ENCODE peak calls at places on chromosomes 1 and 21, in eight cellular contexts. X, D, T, M, H, B, U and Q are unnamed samples.

GRCh38 chr1:11333631-11334030 is 60.6 kb downstream of the UBIAD1 start:
- DNase-seq in B (no peak), H (no peak), T (no peak), M (no peak), U (no peak), D (no peak), X (no peak), Q (no peak)

GRCh38 chr1:201634261-201634660 is 95.3 kb downstream of the NAV1 start:
- DNase-seq in U (no peak), T (no peak), M (no peak), H (no peak), B (no peak), D (peak; percentile 56), X (no peak), Q (no peak)

GRCh38 chr1:208192989-208193388 is 51.2 kb downstream of the PLXNA2 start:
- DNase-seq in T (no peak), B (no peak), D (no peak), M (no peak), X (no peak), U (no peak), H (no peak), Q (no peak)

GRCh38 chr21:46038871-46039397 is 57.4 kb downstream of the COL6A1 start:
- DNase-seq in T (no peak), M (no peak), B (peak; percentile 93), X (peak; percentile 76), H (peak; percentile 29), U (peak; percentile 76), D (peak; percentile 77), Q (no peak)

GRCh38 chr1:48093696-48094518 is 96.7 kb upstream of the TRABD2B start:
- DNase-seq in M (peak; percentile 71), X (peak; percentile 39), D (peak; percentile 30), B (peak; percentile 54), T (peak; percentile 59), H (peak; percentile 91), U (no peak), Q (peak; percentile 31)

GRCh38 chr21:45504021-45504515 is 38.2 kb downstream of the SLC19A1 start:
- DNase-seq in T (no peak), H (peak; percentile 21), U (peak; percentile 56), D (no peak), B (peak; percentile 16), M (no peak), X (peak; percentile 11), Q (no peak)

GRCh38 chr1:24289937-24290595 is 29.1 kb upstream of the GRHL3 start:
- DNase-seq in B (peak; percentile 93), T (no peak), X (peak; percentile 89), D (peak; percentile 93), U (peak; percentile 95), M (no peak), H (peak; percentile 85), Q (no peak)

GRCh38 chr1:119321661-119322419 is 46.7 kb upstream of the HAO2 start:
- DNase-seq in U (no peak), X (no peak), T (no peak), M (no peak), D (no peak), H (no peak), B (no peak), Q (no peak)

GRCh38 chr1:48757363-48757762 is 19.3 kb downstream of the BEND5 start:
- DNase-seq in T (no peak), U (no peak), B (no peak), M (no peak), X (no peak), D (no peak), H (no peak), Q (no peak)

GRCh38 chr1:113805256-113805531 is 7.1 kb downstream of the RSBN1 start:
- DNase-seq in T (no peak), H (no peak), B (no peak), U (no peak), D (no peak), X (no peak), M (no peak), Q (no peak)

GRCh38 chr1:113800487-113800886 is 11.8 kb downstream of the RSBN1 start:
- DNase-seq in U (no peak), T (no peak), D (no peak), B (no peak), X (no peak), M (no peak), H (no peak), Q (no peak)

GRCh38 chr1:113805639-113806038 is 6.6 kb downstream of the RSBN1 start:
- DNase-seq in H (no peak), X (no peak), D (no peak), U (no peak), T (no peak), B (no peak), M (no peak), Q (no peak)

GRCh38 chr1:113804421-113805255 is 7.6 kb downstream of the RSBN1 start:
- DNase-seq in D (peak; percentile 42), M (no peak), B (no peak), X (no peak), T (no peak), H (no peak), U (no peak), Q (no peak)

DNA sequence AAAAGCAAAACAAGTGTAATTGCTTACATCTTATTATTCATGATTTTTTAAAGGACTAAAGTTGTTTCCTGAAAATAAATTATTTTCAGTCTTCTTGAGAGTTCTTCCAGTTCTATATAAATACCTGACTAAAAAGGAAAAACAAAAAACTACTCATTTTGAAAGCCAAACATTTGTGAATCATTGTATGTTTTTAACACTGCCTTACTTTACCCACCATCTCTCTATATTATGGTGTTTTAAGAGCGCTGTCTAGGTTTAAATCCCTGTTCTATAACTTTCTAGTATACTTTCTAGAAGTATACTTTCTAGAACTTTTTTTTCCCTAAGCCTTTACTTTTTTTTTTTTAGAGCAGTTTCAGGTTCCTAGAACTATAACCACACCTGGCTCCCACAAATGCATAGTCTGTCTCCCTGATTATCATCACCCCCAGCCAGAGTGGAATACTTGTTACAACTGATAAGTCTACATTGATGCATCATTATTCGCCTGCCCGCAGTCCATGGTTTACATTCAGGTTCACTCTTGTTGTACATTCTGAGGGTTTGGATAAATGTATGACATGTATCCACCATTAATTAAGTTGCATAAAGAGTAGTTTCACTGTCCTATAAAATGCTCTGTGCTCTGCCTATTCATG is 9.8 kb downstream of the RSBN1 start:
- DNase-seq in M (no peak), H (no peak), D (no peak), X (no peak), U (no peak), B (no peak), T (no peak), Q (no peak)
- H3K9me3 ChIP-seq in M (no peaks in the 10 kb centered on the region), H (no peaks in the 10 kb centered on the region), D (no peaks in the 10 kb centered on the region), X (no peaks in the 10 kb centered on the region), U (no peaks in the 10 kb centered on the region), B (no peaks in the 10 kb centered on the region), T (no peaks in the 10 kb centered on the region), Q (no peaks in the 10 kb centered on the region)

GRCh38 chr1:227587968-227588367 is 24.6 kb downstream of the ZNF678 start:
- DNase-seq in D (no peak), M (no peak), X (no peak), U (no peak), B (no peak), T (no peak), H (no peak), Q (no peak)
- H3K9me3 ChIP-seq in D (no peaks in the 10 kb centered on the region), M (no peaks in the 10 kb centered on the region), X (peaks cover 42% of the 10 kb centered on the region), U (peaks cover 18% of the 10 kb centered on the region), B (peaks cover 6% of the 10 kb centered on the region), T (no peaks in the 10 kb centered on the region), H (peaks cover 62% of the 10 kb centered on the region), Q (peaks cover 2% of the 10 kb centered on the region)

DNA sequence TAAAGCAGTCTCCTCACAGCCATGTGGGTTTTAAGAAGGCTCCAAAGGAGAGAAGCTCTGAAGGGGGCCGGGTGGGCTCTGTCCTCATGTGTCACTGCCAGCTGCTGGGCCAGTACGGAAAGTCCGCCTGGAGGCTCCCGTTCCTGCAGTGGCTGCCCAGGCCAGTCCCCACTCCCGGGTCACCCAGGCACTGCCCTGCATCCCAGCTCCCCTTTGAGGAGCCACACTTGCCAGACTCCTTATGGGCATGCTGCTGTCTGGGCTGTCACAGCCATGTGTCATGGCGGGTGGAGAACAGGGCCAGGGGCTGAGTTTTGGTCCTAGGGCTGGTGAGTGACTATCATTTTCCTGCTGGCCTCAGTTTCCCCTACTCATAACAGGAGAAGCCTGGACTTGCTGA is 79.4 kb upstream of the ACTRT2 start:
- DNase-seq in U (peak; percentile 36), T (no peak), M (no peak), B (peak; percentile 4), X (no peak), D (no peak), H (peak; percentile 4), Q (no peak)
- H3K9me3 ChIP-seq in U (no peaks in the 10 kb centered on the region), T (no peaks in the 10 kb centered on the region), M (no peaks in the 10 kb centered on the region), B (no peaks in the 10 kb centered on the region), X (peaks cover 31% of the 10 kb centered on the region), D (peaks cover 12% of the 10 kb centered on the region), H (peaks cover 3% of the 10 kb centered on the region), Q (no peaks in the 10 kb centered on the region)

DNA sequence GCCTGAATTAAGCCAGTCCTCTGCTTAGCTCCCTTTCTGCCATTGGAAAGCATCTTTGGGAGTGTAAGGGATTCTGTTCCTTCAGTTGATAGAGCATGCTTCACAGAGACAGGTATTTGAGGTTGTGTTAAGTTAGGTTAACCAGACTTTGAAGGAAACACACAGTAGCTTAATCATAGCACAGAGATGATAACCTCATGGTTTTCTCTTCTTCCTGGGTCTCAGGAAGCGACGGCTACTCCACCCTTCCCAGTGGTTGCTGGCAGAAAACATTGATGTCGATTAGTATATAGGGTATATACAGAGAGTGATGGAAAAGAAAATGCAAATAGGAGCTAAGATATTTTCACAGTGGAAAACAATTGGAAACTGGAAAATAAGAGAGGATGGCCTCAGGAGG is 42.0 kb downstream of the S1PR1 start:
- DNase-seq in M (peak; percentile 51), H (no peak), U (no peak), X (no peak), B (no peak), T (peak; percentile 47), D (no peak), Q (no peak)
- H3K9me3 ChIP-seq in M (no peaks in the 10 kb centered on the region), H (no peaks in the 10 kb centered on the region), U (no peaks in the 10 kb centered on the region), X (no peaks in the 10 kb centered on the region), B (no peaks in the 10 kb centered on the region), T (no peaks in the 10 kb centered on the region), D (no peaks in the 10 kb centered on the region), Q (no peaks in the 10 kb centered on the region)

GRCh38 chr1:241096982-241097381 is 260.0 kb downstream of the RGS7 start:
- DNase-seq in T (no peak), M (no peak), D (no peak), X (no peak), H (no peak), U (no peak), B (no peak), Q (no peak)
- H3K9me3 ChIP-seq in T (no peaks in the 10 kb centered on the region), M (no peaks in the 10 kb centered on the region), D (peaks cover 2% of the 10 kb centered on the region), X (no peaks in the 10 kb centered on the region), H (no peaks in the 10 kb centered on the region), U (no peaks in the 10 kb centered on the region), B (no peaks in the 10 kb centered on the region), Q (peaks cover 2% of the 10 kb centered on the region)

GRCh38 chr21:36773995-36774394 is 75.1 kb downstream of the SIM2 start:
- DNase-seq in U (no peak), H (no peak), B (no peak), T (no peak), D (no peak), M (no peak), X (no peak), Q (no peak)
- H3K9me3 ChIP-seq in U (no peaks in the 10 kb centered on the region), H (no peaks in the 10 kb centered on the region), B (no peaks in the 10 kb centered on the region), T (no peaks in the 10 kb centered on the region), D (no peaks in the 10 kb centered on the region), M (no peaks in the 10 kb centered on the region), X (no peaks in the 10 kb centered on the region), Q (no peaks in the 10 kb centered on the region)